ENCODE peak calls at places on chromosomes 3 and 15, in eight cellular contexts. A is activated naive CD4-positive, alpha-beta T cell; Z is effector memory CD8-positive, alpha-beta T cell; M is fibroblast of the conjunctiva; H is non-pigmented ciliary epithelial cell; Q is epithelial cell of prostate; T is keratinocyte; L is SK-N-MC. U is an unnamed sample.

GRCh38 chr3:186476044-186476468 is 68.1 kb downstream of the CRYGS start:
- DNase-seq in Q (no peak), H (no peak), Z (no peak), M (no peak), T (peak), L (no peak), A (no peak), U (no peak)

GRCh38 chr3:5087209-5087608 is 34.9 kb upstream of the ARL8B start:
- DNase-seq in Q (no peak), M (no peak), Z (no peak), L (no peak), T (no peak), A (no peak), H (no peak), U (no peak)

GRCh38 chr3:9949115-9949514 is 3.1 kb downstream of the PRRT3 start:
- DNase-seq in Z (no peak), M (no peak), H (no peak), Q (no peak), T (no peak), L (no peak), A (no peak), U (no peak)

GRCh38 chr3:129824926-129825541 is 68.5 kb downstream of the TMCC1 start:
- DNase-seq in T (peak), M (peak), A (no peak), H (no peak), Q (no peak), L (no peak), Z (peak), U (peak)

GRCh38 chr3:95097493-95097892 is 1034.6 kb downstream of the NSUN3 start:
- DNase-seq in H (no peak), M (no peak), Z (no peak), L (no peak), Q (no peak), A (no peak), T (no peak), U (no peak)

GRCh38 chr3:155643581-155644165 is 101.2 kb downstream of the PLCH1 start:
- DNase-seq in M (no peak), A (no peak), L (no peak), Z (no peak), H (no peak), Q (no peak), T (no peak), U (no peak)

GRCh38 chr15:83289160-83289559 is 4.7 kb upstream of the BNC1 start:
- DNase-seq in M (no peak), A (no peak), Z (no peak), T (no peak), L (no peak), Q (no peak), H (no peak), U (no peak)

GRCh38 chr3:12925648-12926047 is 84.3 kb upstream of the RPL32 start:
- DNase-seq in L (no peak), M (no peak), A (no peak), Z (no peak), H (no peak), T (no peak), Q (no peak), U (no peak)

GRCh38 chr3:52326976-52327375 is 10.9 kb downstream of the DNAH1 start:
- DNase-seq in Z (no peak), M (no peak), L (no peak), A (no peak), H (no peak), Q (no peak), T (no peak), U (no peak)

GRCh38 chr3:36312351-36312750 is 68.0 kb upstream of the STAC start:
- DNase-seq in T (no peak), H (no peak), Z (no peak), L (no peak), Q (no peak), A (no peak), M (no peak), U (no peak)

GRCh38 chr3:127749361-127749760 is 73.0 kb downstream of the MGLL start:
- DNase-seq in L (no peak), Z (no peak), A (no peak), M (no peak), T (no peak), Q (no peak), H (no peak), U (no peak)

U was measured in GM18507.